ENCODE peak calls at places on chromosomes 11 and 22, in nine cellular contexts. N is IMR-90, I is osteocyte, S is GM10248, H is endothelial cell, Z is neural crest cell, D is sigmoid colon, T is glutamatergic neuron, P is pancreas. R is an unnamed sample.

GRCh38 chr11:43579171-43579918 is 101.2 kb upstream of the HSD17B12 start:
- DNase-seq in N (peak), I (peak), S (peak), H (peak), Z (no peak), D (no peak), T (peak), P (no peak), R (no peak)

GRCh38 chr11:61914471-61915171 is 2.7 kb downstream of the RAB3IL1 start:
- DNase-seq in N (no peak), I (no peak), S (no peak), H (no peak), Z (no peak), D (peak), T (no peak), P (no peak), R (no peak)

GRCh38 chr11:75558939-75559843 is 2.9 kb upstream of the SERPINH1 start:
- DNase-seq in N (peak), I (no peak), S (no peak), H (peak), Z (no peak), D (no peak), T (no peak), P (no peak), R (no peak)

GRCh38 chr11:71574418-71574817 is 8.3 kb downstream of the KRTAP5-11 start:
- DNase-seq in N (no peak), I (no peak), S (no peak), H (no peak), Z (no peak), D (no peak), T (no peak), P (no peak), R (no peak)

GRCh38 chr22:41656515-41656914 is 32.2 kb downstream of the SNU13 start:
- DNase-seq in N (peak), I (no peak), S (no peak), H (no peak), Z (no peak), D (no peak), T (no peak), P (no peak), R (no peak)

GRCh38 chr11:18802381-18803257 is 11.0 kb upstream of the PTPN5 start:
- DNase-seq in N (peak), I (no peak), S (peak), H (peak), Z (peak), D (no peak), T (peak), P (peak), R (peak)

GRCh38 chr11:70548976-70549375 is 150.6 kb downstream of the CTTN start:
- DNase-seq in N (no peak), I (no peak), S (no peak), H (no peak), Z (no peak), D (no peak), T (no peak), P (no peak), R (no peak)

GRCh38 chr11:43545610-43546009 is 134.9 kb upstream of the HSD17B12 start:
- DNase-seq in N (no peak), I (no peak), S (no peak), H (no peak), Z (no peak), D (no peak), T (no peak), P (no peak), R (no peak)

GRCh38 chr11:75520688-75521087 is 5.1 kb downstream of the GDPD5 start:
- DNase-seq in N (no peak), I (no peak), S (no peak), H (no peak), Z (no peak), D (no peak), T (no peak), P (no peak), R (no peak)

GRCh38 chr11:116725434-116726221 is 47.2 kb downstream of the BUD13 start:
- DNase-seq in N (peak), I (no peak), S (no peak), H (no peak), Z (no peak), D (no peak), T (no peak), P (no peak), R (no peak)

GRCh38 chr22:38645430-38645829 is 10.8 kb downstream of the FAM227A start:
- DNase-seq in N (no peak), I (no peak), S (no peak), H (no peak), Z (no peak), D (no peak), T (no peak), P (no peak), R (no peak)
- TF ChIP-seq CTCF in N (no peak), I (no peak), S (no peak), H (no peak), Z (no peak), D (no peak), T (no peak), P (no peak), R (no peak)

DNA sequence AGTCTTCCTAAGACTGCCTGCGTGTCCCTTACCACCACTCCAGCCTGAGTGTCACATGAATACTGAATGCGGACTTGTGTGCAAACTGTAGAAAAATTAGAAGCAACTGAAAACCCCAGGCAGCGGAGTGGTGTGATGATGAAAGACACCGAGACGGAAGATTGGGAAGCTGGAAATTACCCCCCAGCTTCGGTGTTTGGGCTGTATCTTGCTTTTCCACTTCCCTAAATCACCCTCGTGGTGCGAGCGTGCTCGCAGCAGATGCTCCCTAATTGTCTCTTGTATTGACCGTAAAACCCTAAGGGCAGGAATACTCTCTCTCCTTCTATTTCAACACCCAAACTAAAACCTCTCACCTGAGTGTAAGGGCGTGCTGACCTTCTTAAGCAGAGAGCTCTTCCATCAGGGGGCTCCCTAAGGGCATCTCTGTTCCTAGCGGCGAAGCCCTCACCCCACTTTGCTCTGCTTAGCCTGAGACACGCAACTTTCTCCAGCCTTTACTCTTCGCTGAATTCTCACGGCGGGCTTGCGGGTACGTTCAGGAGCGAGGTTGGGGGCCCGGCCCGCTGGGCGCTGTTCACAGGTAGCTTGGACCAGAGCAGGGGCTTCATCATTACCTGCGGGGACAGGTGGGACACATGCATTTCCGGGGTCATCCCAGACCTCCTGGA is 62.4 kb downstream of the CRYBB2 start:
- DNase-seq in N (no peak), I (no peak), S (no peak), H (peak), Z (no peak), D (no peak), T (peak), P (no peak), R (no peak)
- TF ChIP-seq CTCF in N (no peak), I (no peak), S (no peak), H (no peak), Z (no peak), D (no peak), T (no peak), P (no peak), R (no peak)

DNA sequence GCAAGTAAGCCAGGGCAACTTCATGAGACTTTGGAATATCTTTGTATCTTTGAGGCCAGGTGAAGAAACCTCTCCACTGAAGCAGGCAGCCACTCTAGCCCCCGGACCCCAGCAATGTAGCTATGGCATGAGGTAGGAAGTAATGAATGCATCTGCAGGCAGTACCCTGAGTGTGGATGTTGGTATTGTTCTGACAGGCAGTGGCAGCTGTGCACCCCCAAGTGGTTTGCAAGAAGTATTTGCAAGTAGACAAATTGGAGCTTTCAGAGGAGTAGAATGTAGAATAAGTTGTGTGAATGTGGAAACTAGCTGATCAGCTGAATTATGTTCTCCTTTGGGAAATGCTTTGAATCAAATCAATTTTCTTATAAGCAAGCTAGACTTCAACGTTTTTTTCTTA is 194.4 kb upstream of the PGR start:
- DNase-seq in N (no peak), I (no peak), S (no peak), H (peak), Z (no peak), D (no peak), T (no peak), P (no peak), R (no peak)
- TF ChIP-seq CTCF in N (no peak), I (no peak), S (no peak), H (no peak), Z (no peak), D (no peak), T (no peak), P (no peak), R (no peak)

GRCh38 chr11:17734418-17734911 is at the start of gene KCNC1:
- DNase-seq in N (peak), I (no peak), S (no peak), H (peak), Z (peak), D (peak), T (peak), P (peak), R (no peak)
- TF ChIP-seq CTCF in N (no peak), I (no peak), S (no peak), H (no peak), Z (no peak), D (no peak), T (no peak), P (no peak), R (no peak)

GRCh38 chr22:27416553-27417427 is 384.8 kb downstream of the MN1 start:
- DNase-seq in N (peak), I (peak), S (no peak), H (no peak), Z (no peak), D (no peak), T (no peak), P (no peak), R (no peak)
- TF ChIP-seq CTCF in N (no peak), I (peak), S (no peak), H (no peak), Z (no peak), D (no peak), T (no peak), P (no peak), R (no peak)

GRCh38 chr11:100863080-100863581 is 176.0 kb downstream of the ARHGAP42 start:
- DNase-seq in N (peak), I (no peak), S (no peak), H (no peak), Z (no peak), D (no peak), T (no peak), P (no peak), R (no peak)
- TF ChIP-seq CTCF in N (no peak), I (no peak), S (no peak), H (no peak), Z (no peak), D (no peak), T (no peak), P (no peak), R (no peak)

DNA sequence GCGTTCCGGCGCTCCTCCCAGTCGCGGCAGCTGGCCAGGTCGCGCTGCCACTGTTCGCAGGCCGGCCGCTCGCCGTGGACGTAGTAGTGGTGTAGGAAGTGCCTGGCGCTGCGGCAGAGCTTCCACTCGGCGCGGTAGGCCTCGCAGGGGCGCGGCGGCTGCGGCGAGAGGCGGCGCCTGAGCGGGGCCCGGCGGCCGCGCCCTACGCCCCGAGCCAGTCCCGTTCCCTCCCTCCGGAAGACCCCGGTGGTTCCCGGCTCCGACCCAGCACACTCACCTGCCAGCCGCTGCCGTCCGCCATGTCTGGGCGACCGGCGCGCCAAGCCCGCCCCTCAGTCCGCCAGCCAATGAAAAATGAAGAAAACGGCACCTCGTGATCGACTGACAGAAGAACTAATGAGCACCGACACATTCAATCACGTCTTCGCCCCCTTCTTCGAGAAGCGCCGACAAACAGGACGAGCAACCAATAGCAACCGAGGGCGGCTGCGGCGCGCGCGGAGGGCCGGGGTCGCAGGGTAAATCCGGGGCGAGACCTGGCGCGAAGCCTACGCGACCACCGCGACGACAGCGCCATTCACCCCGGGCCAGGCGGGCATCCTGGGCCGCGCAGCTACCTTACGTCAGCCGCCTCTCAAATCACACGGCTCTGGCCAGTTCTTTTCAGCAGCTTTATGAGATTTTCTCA is at the start of gene C22orf39:
- DNase-seq in N (peak), I (peak), S (peak), H (peak), Z (peak), D (peak), T (peak), P (peak), R (peak)
- TF ChIP-seq CTCF in N (no peak), I (no peak), S (no peak), H (no peak), Z (no peak), D (no peak), T (no peak), P (no peak), R (no peak)

DNA sequence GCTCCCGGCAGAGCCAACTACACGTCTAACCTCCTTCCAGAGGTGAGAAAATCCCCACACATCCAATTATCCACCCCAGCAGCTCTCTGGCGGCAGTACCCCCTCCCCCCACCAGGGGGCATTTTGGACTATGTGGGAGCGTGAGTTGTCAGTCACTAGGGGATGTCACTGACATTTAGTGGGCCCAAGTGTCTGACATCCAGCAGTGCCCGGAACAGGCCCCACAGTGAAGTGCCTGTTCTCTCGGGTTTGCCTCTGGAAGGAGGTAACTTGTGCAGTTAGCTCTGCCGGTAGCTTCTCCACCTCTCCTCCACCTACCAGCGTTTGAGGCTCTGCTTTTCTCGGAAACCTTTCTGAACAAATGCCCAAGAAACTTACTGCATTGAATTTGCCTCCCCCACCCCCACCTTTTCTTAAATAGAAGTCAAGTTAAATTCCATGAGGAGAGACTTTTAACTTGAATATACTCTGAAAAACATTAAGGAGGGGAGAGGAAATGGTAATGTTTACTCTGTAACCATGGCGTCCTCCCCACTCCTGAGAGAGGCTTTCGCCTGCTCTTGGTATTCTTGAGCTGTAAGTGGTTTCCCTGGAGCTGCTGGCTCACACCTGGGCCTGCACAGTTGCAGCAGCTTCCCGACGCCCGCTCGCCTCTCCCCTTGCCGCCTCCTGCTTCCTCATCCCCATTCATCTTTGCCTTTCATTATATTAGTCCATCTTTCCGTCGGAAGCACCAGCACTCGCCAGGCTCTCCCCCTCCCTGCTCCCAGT is 112.8 kb downstream of the WNT7B start:
- DNase-seq in N (peak), I (no peak), S (peak), H (peak), Z (peak), D (peak), T (peak), P (peak), R (peak)
- TF ChIP-seq CTCF in N (peak), I (peak), S (peak), H (peak), Z (peak), D (peak), T (peak), P (peak), R (peak)

GRCh38 chr22:32476804-32477203 is 2.2 kb downstream of the FBXO7 start:
- DNase-seq in N (no peak), I (no peak), S (no peak), H (no peak), Z (no peak), D (no peak), T (no peak), P (no peak), R (no peak)

GRCh38 chr22:32475428-32476010 is 908 bp downstream of the FBXO7 start:
- DNase-seq in N (no peak), I (no peak), S (peak), H (peak), Z (peak), D (peak), T (no peak), P (peak), R (no peak)

GRCh38 chr22:32474635-32475427 is at the start of gene FBXO7:
- DNase-seq in N (peak), I (peak), S (peak), H (peak), Z (peak), D (peak), T (peak), P (peak), R (peak)

GRCh38 chr22:32476286-32476685 is 1.7 kb downstream of the FBXO7 start:
- DNase-seq in N (no peak), I (no peak), S (peak), H (no peak), Z (no peak), D (no peak), T (no peak), P (no peak), R (no peak)

GRCh38 chr22:32473388-32473952 is 1.1 kb upstream of the FBXO7 start:
- DNase-seq in N (peak), I (no peak), S (peak), H (peak), Z (peak), D (no peak), T (peak), P (no peak), R (no peak)
- TF ChIP-seq CTCF in N (peak), I (peak), S (peak), H (peak), Z (peak), D (no peak), T (peak), P (peak), R (peak)

R was measured in mesothelial cell of epicardium.